ENCODE peak calls at places on chromosomes 6 and 20, in nine cellular contexts. G is GM23338, K is heart right ventricle, E is RWPE1, A is WTC11, W is progenitor cell of endocrine pancreas, L is brain microvascular endothelial cell, J is colonic mucosa, O is A549. R is an unnamed sample.

GRCh38 chr6:7532821-7533220 is 8.7 kb upstream of the DSP start:
- DNase-seq in G (peak; percentile 59), K (no peak), E (no peak), A (peak; percentile 41), W (no peak), L (no peak), J (peak; percentile 71), O (no peak), R (no peak)

GRCh38 chr6:30748301-30748769 is 4.0 kb upstream of the IER3 start:
- DNase-seq in G (no peak), K (no peak), E (no peak), A (no peak), W (no peak), L (no peak), J (peak; percentile 72), O (no peak), R (no peak)

GRCh38 chr6:134079406-134079921 is 27.0 kb upstream of the SLC2A12 start:
- DNase-seq in G (no peak), K (no peak), E (no peak), A (no peak), W (no peak), L (no peak), J (no peak), O (no peak), R (no peak)

GRCh38 chr20:24296477-24297380 is 172.7 kb upstream of the SYNDIG1 start:
- DNase-seq in G (no peak), K (no peak), E (no peak), A (no peak), W (no peak), L (no peak), J (no peak), O (no peak), R (no peak)

GRCh38 chr6:33443025-33443424 is 11.4 kb upstream of the ZBTB9 start:
- DNase-seq in G (no peak), K (no peak), E (no peak), A (no peak), W (no peak), L (no peak), J (no peak), O (no peak), R (no peak)

GRCh38 chr6:149318581-149319286 is 1.2 kb downstream of the TAB2 start:
- DNase-seq in G (peak; percentile 37), K (no peak), E (no peak), A (no peak), W (no peak), L (no peak), J (peak; percentile 40), O (no peak), R (no peak)

GRCh38 chr6:30053682-30054081 is 7.4 kb upstream of the POLR1H start:
- DNase-seq in G (no peak), K (no peak), E (no peak), A (no peak), W (no peak), L (no peak), J (no peak), O (no peak), R (no peak)

GRCh38 chr6:127118505-127119360 is at the start of gene RSPO3:
- DNase-seq in G (peak; percentile 72), K (no peak), E (no peak), A (peak; percentile 52), W (peak; percentile 15), L (peak; percentile 21), J (peak; percentile 21), O (peak; percentile 31), R (peak; percentile 67)

GRCh38 chr6:88864347-88865057 is 98.9 kb downstream of the RNGTT start:
- DNase-seq in G (no peak), K (no peak), E (no peak), A (no peak), W (no peak), L (no peak), J (no peak), O (no peak), R (no peak)

GRCh38 chr6:2134559-2134958 is 110.8 kb downstream of the GMDS start:
- DNase-seq in G (no peak), K (no peak), E (no peak), A (no peak), W (no peak), L (no peak), J (no peak), O (no peak), R (no peak)

GRCh38 chr6:3592371-3592941 is 135.6 kb upstream of the SLC22A23 start:
- DNase-seq in G (no peak), K (no peak), E (peak; percentile 93), A (no peak), W (no peak), L (peak; percentile 94), J (no peak), O (peak; percentile 78), R (no peak)

GRCh38 chr6:41294463-41294862 is 8.0 kb upstream of the TREM1 start:
- DNase-seq in G (no peak), K (no peak), E (no peak), A (no peak), W (no peak), L (no peak), J (no peak), O (no peak), R (no peak)
- TF ChIP-seq CTCF in G (no peak), K (no peak), E (no peak), A (no peak), W (no peak), L (no peak), J (no peak), O (no peak), R (no peak)

DNA sequence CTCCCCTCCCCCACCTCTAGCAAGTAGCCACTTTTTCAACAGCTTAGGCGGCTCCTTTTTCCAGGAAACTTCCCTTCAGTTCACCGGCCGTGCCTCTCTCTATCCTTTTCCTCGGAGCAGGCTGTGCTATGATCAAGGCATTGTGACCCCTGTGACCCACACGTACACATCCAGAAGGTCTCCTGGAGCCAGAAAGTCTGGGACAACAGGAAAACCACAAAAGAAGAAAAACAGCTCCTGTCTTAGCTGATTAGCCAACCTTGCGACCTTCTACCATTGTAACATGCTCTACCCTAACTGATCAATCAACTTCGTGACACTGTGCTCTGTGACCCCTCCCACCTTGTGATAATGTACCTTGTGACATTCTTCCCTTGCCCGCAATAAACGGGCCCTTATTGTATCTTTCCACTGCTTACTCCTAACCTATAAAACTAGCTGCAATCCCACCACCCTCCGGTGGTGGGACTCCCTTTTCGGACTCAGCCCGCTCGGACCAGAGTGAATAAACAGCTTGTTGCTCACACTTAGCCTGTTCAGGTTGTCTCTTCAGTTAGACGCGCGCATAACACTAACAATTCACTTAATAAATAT is 24.2 kb downstream of the ZNF311 start:
- DNase-seq in G (peak; percentile 91), K (peak; percentile 51), E (peak; percentile 32), A (peak; percentile 76), W (peak; percentile 63), L (peak; percentile 84), J (peak; percentile 56), O (peak; percentile 78), R (no peak)
- TF ChIP-seq CTCF in G (peak; percentile 24), K (peak; percentile 32), E (peak; percentile 22), A (no peak), W (peak; percentile 49), L (peak; percentile 65), J (no peak), O (peak; percentile 11), R (peak; percentile 69)

DNA sequence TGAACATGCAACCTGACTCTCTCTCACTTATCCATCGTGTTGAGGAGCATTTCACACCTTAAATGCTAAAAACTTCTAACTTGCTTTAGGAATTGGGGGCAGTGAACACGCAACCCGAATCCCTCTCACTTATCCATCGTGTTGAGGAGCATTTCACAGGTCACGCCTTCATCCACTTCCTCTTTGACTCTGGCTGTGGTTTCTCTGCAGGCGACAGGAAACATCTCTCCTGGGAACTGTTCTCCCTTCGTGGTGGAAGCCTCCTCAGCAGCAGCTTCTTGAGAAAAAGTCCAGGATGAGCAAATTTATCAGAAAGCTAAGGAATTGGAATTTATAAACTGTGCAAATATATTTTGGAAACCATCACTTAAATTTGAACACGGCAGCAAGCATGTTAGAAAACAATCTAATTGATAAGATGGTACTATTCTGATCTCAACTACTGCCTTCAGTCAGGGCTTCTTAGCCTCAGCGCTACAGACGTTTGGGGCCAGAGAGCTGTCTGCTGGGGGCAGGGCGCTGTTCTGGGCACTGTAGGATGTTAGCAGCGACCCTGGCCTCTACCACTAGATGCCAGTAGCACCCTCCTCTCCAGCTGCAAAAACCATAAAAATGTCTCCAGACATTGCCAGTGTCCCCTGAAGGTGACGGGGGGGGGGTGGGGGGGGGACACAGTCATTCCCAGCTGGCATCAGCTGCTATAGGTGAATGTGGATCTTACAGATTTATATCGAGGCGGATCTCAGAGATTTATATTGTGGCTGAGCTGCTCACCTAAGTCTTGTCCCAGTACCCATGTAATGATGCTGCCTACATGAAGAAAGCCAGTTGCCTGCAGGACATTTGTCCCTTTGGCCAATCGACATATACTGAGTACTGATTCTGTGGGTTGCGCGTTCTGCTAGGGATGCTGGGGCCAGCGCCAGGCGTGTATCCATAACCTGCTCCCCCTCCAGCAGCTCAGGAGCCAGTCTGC is 26.2 kb downstream of the CTCFL start:
- DNase-seq in G (peak; percentile 73), K (no peak), E (peak; percentile 41), A (peak; percentile 54), W (no peak), L (peak; percentile 29), J (peak; percentile 40), O (no peak), R (no peak)
- TF ChIP-seq CTCF in G (peak; percentile 61), K (peak; percentile 41), E (peak; percentile 68), A (no peak), W (peak; percentile 44), L (peak; percentile 67), J (peak; percentile 37), O (peak; percentile 45), R (no peak)

GRCh38 chr20:5131502-5131901 is 4.7 kb downstream of the CDS2 start:
- DNase-seq in G (no peak), K (no peak), E (no peak), A (no peak), W (no peak), L (no peak), J (no peak), O (no peak), R (no peak)
- TF ChIP-seq CTCF in G (no peak), K (no peak), E (no peak), A (no peak), W (no peak), L (no peak), J (no peak), O (no peak), R (no peak)

GRCh38 chr6:159217595-159218275 is 48.5 kb downstream of the FNDC1 start:
- DNase-seq in G (peak; percentile 90), K (no peak), E (peak; percentile 36), A (peak; percentile 80), W (no peak), L (peak; percentile 36), J (no peak), O (peak; percentile 62), R (no peak)
- TF ChIP-seq CTCF in G (peak; percentile 80), K (peak; percentile 31), E (no peak), A (peak; percentile 14), W (peak; percentile 59), L (peak; percentile 70), J (no peak), O (peak; percentile 36), R (no peak)

DNA sequence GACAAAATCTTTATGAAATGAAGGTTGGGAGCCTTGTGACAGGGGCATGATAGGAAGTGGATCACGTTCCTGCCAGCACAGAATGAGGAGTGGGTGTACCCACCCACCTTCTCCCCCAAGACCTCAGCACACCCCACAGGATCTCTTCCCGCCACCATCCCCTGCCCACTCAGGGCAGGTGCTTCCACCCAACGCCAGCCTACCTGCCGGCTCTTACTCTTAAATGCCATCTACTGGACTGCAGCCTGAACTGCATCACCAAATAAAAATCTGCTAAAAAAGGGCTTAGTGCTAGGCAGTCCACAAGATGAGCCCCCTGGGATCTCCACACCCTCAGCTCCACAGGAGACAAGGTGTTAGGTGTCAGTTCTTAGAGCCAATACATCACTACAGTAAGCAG is 20.6 kb downstream of the DTNBP1 start:
- DNase-seq in G (peak; percentile 71), K (no peak), E (no peak), A (peak; percentile 42), W (no peak), L (no peak), J (no peak), O (no peak), R (no peak)
- TF ChIP-seq CTCF in G (peak; percentile 69), K (no peak), E (no peak), A (peak; percentile 66), W (peak; percentile 32), L (peak; percentile 61), J (no peak), O (no peak), R (no peak)

R was measured in mesothelial cell of epicardium.